ENCODE peak calls at places on chromosomes 11 and 22, in nine cellular contexts. Z, W, J, X, H, V, M, R and Q are unnamed samples.

GRCh38 chr11:63666874-63667273 is 4.3 kb downstream of the ATL3 start:
- DNase-seq in V (no peak), M (no peak), J (no peak), R (no peak), Z (no peak), X (no peak), W (no peak), H (no peak), Q (peak; percentile 64)

GRCh38 chr11:32487270-32487669 is 51.9 kb upstream of the WT1 start:
- DNase-seq in X (peak; percentile 39), W (no peak), J (no peak), H (no peak), M (no peak), R (no peak), Z (no peak), V (no peak), Q (peak; percentile 4)

GRCh38 chr11:119120639-119121007 is 757 bp upstream of the HINFP start:
- DNase-seq in M (peak; percentile 36), X (no peak), V (peak; percentile 21), R (no peak), H (no peak), Z (no peak), J (peak; percentile 36), W (no peak), Q (peak; percentile 34)

GRCh38 chr22:32764330-32765116 is 37.0 kb upstream of the TIMP3 start:
- DNase-seq in J (no peak), R (no peak), Z (no peak), W (no peak), X (peak; percentile 41), M (peak; percentile 50), H (no peak), V (no peak), Q (peak; percentile 75)

GRCh38 chr11:27385245-27385644 is 22.2 kb upstream of the CCDC34 start:
- DNase-seq in W (no peak), M (no peak), V (no peak), J (no peak), R (no peak), Z (no peak), X (peak; percentile 36), H (no peak), Q (peak; percentile 91)

GRCh38 chr11:36014499-36014898 is 70.6 kb downstream of the LDLRAD3 start:
- DNase-seq in J (no peak), Z (no peak), H (no peak), W (no peak), V (no peak), X (no peak), R (no peak), M (no peak), Q (no peak)

GRCh38 chr11:79263001-79263400 is 177.8 kb downstream of the TENM4 start:
- DNase-seq in V (no peak), Z (no peak), J (no peak), X (no peak), M (no peak), W (no peak), H (no peak), R (no peak), Q (no peak)

GRCh38 chr11:57792870-57793269 is 31.3 kb downstream of the CTNND1 start:
- DNase-seq in W (no peak), H (no peak), M (no peak), X (peak; percentile 36), Z (no peak), V (no peak), J (no peak), R (no peak), Q (no peak)

GRCh38 chr22:48888466-48889208 is 939.0 kb downstream of the BRD1 start:
- DNase-seq in R (peak; percentile 58), V (no peak), J (no peak), M (no peak), X (no peak), H (no peak), Z (no peak), W (no peak), Q (no peak)